ENCODE peak calls at places on chromosomes 12 and 14, in ten cellular contexts. One of them, this sample, is unnamed.

GRCh38 chr12:20493924-20494323 is 125.6 kb downstream of the PDE3A start:
- DNase-seq in activated CD8-positive, alpha-beta T cell treated with anti-CD3 and anti-CD28 coated beads for 36 hours: no peak
- DNase-seq in WERI-Rb-1: no peak
- DNase-seq in gastrocnemius medialis: no peak
- DNase-seq in activated naive CD8-positive, alpha-beta T cell treated with anti-CD3 and anti-CD28 coated beads, Interleukin-2, amount 10 ng/mL, durations not matched to agents 7 days and 5 days: no peak
- DNase-seq in CD4-positive, alpha-beta memory T cell: no peak
- DNase-seq in iris pigment epithelial cell: peak
- DNase-seq in OCI-LY7: no peak
- DNase-seq in astrocyte of the cerebellum: no peak
- DNase-seq in aorta: no peak
- DNase-seq in this sample: no peak

GRCh38 chr14:22221508-22221907 is 367.5 kb downstream of the DAD1 start:
- DNase-seq in activated CD8-positive, alpha-beta T cell treated with anti-CD3 and anti-CD28 coated beads for 36 hours: no peak
- DNase-seq in WERI-Rb-1: no peak
- DNase-seq in gastrocnemius medialis: no peak
- DNase-seq in activated naive CD8-positive, alpha-beta T cell treated with anti-CD3 and anti-CD28 coated beads, Interleukin-2, amount 10 ng/mL, durations not matched to agents 7 days and 5 days: no peak
- DNase-seq in CD4-positive, alpha-beta memory T cell: no peak
- DNase-seq in iris pigment epithelial cell: peak
- DNase-seq in OCI-LY7: peak
- DNase-seq in astrocyte of the cerebellum: no peak
- DNase-seq in aorta: no peak
- DNase-seq in this sample: no peak

GRCh38 chr12:524167-524951 is 64.6 kb downstream of the B4GALNT3 start:
- DNase-seq in activated CD8-positive, alpha-beta T cell treated with anti-CD3 and anti-CD28 coated beads for 36 hours: no peak
- DNase-seq in WERI-Rb-1: no peak
- DNase-seq in gastrocnemius medialis: no peak
- DNase-seq in activated naive CD8-positive, alpha-beta T cell treated with anti-CD3 and anti-CD28 coated beads, Interleukin-2, amount 10 ng/mL, durations not matched to agents 7 days and 5 days: no peak
- DNase-seq in CD4-positive, alpha-beta memory T cell: no peak
- DNase-seq in iris pigment epithelial cell: peak
- DNase-seq in OCI-LY7: no peak
- DNase-seq in astrocyte of the cerebellum: no peak
- DNase-seq in aorta: no peak
- DNase-seq in this sample: peak

GRCh38 chr12:6182279-6182898 is 17.8 kb upstream of the CD9 start:
- DNase-seq in activated CD8-positive, alpha-beta T cell treated with anti-CD3 and anti-CD28 coated beads for 36 hours: no peak
- DNase-seq in WERI-Rb-1: no peak
- DNase-seq in gastrocnemius medialis: no peak
- DNase-seq in activated naive CD8-positive, alpha-beta T cell treated with anti-CD3 and anti-CD28 coated beads, Interleukin-2, amount 10 ng/mL, durations not matched to agents 7 days and 5 days: no peak
- DNase-seq in CD4-positive, alpha-beta memory T cell: no peak
- DNase-seq in iris pigment epithelial cell: peak
- DNase-seq in OCI-LY7: no peak
- DNase-seq in astrocyte of the cerebellum: no peak
- DNase-seq in aorta: peak
- DNase-seq in this sample: peak

GRCh38 chr14:96581902-96582640 is 79.9 kb downstream of the PAPOLA start:
- DNase-seq in activated CD8-positive, alpha-beta T cell treated with anti-CD3 and anti-CD28 coated beads for 36 hours: no peak
- DNase-seq in WERI-Rb-1: no peak
- DNase-seq in gastrocnemius medialis: no peak
- DNase-seq in activated naive CD8-positive, alpha-beta T cell treated with anti-CD3 and anti-CD28 coated beads, Interleukin-2, amount 10 ng/mL, durations not matched to agents 7 days and 5 days: no peak
- DNase-seq in CD4-positive, alpha-beta memory T cell: no peak
- DNase-seq in iris pigment epithelial cell: no peak
- DNase-seq in OCI-LY7: no peak
- DNase-seq in astrocyte of the cerebellum: no peak
- DNase-seq in aorta: no peak
- DNase-seq in this sample: peak

GRCh38 chr14:97387252-97387882 is 590.2 kb downstream of the VRK1 start:
- DNase-seq in activated CD8-positive, alpha-beta T cell treated with anti-CD3 and anti-CD28 coated beads for 36 hours: no peak
- DNase-seq in WERI-Rb-1: no peak
- DNase-seq in gastrocnemius medialis: no peak
- DNase-seq in activated naive CD8-positive, alpha-beta T cell treated with anti-CD3 and anti-CD28 coated beads, Interleukin-2, amount 10 ng/mL, durations not matched to agents 7 days and 5 days: no peak
- DNase-seq in CD4-positive, alpha-beta memory T cell: no peak
- DNase-seq in iris pigment epithelial cell: no peak
- DNase-seq in OCI-LY7: no peak
- DNase-seq in astrocyte of the cerebellum: no peak
- DNase-seq in aorta: no peak
- DNase-seq in this sample: no peak

GRCh38 chr12:7108928-7109920 is at the start of gene C1RL:
- DNase-seq in activated CD8-positive, alpha-beta T cell treated with anti-CD3 and anti-CD28 coated beads for 36 hours: peak
- DNase-seq in WERI-Rb-1: peak
- DNase-seq in gastrocnemius medialis: peak
- DNase-seq in activated naive CD8-positive, alpha-beta T cell treated with anti-CD3 and anti-CD28 coated beads, Interleukin-2, amount 10 ng/mL, durations not matched to agents 7 days and 5 days: peak
- DNase-seq in CD4-positive, alpha-beta memory T cell: peak
- DNase-seq in iris pigment epithelial cell: peak
- DNase-seq in OCI-LY7: peak
- DNase-seq in astrocyte of the cerebellum: peak
- DNase-seq in aorta: peak
- DNase-seq in this sample: peak

GRCh38 chr14:72605921-72606220 is 288.0 kb downstream of the DPF3 start:
- DNase-seq in activated CD8-positive, alpha-beta T cell treated with anti-CD3 and anti-CD28 coated beads for 36 hours: no peak
- DNase-seq in WERI-Rb-1: no peak
- DNase-seq in gastrocnemius medialis: no peak
- DNase-seq in activated naive CD8-positive, alpha-beta T cell treated with anti-CD3 and anti-CD28 coated beads, Interleukin-2, amount 10 ng/mL, durations not matched to agents 7 days and 5 days: no peak
- DNase-seq in CD4-positive, alpha-beta memory T cell: no peak
- DNase-seq in iris pigment epithelial cell: no peak
- DNase-seq in OCI-LY7: no peak
- DNase-seq in astrocyte of the cerebellum: no peak
- DNase-seq in aorta: no peak
- DNase-seq in this sample: no peak

GRCh38 chr14:102565331-102565887 is 27.0 kb upstream of the RCOR1 start:
- DNase-seq in activated CD8-positive, alpha-beta T cell treated with anti-CD3 and anti-CD28 coated beads for 36 hours: no peak
- DNase-seq in WERI-Rb-1: no peak
- DNase-seq in gastrocnemius medialis: no peak
- DNase-seq in activated naive CD8-positive, alpha-beta T cell treated with anti-CD3 and anti-CD28 coated beads, Interleukin-2, amount 10 ng/mL, durations not matched to agents 7 days and 5 days: no peak
- DNase-seq in CD4-positive, alpha-beta memory T cell: no peak
- DNase-seq in iris pigment epithelial cell: no peak
- DNase-seq in OCI-LY7: peak
- DNase-seq in astrocyte of the cerebellum: no peak
- DNase-seq in aorta: no peak
- DNase-seq in this sample: no peak

GRCh38 chr14:105852378-105853088 is 326.1 kb downstream of the TMEM121 start:
- DNase-seq in activated CD8-positive, alpha-beta T cell treated with anti-CD3 and anti-CD28 coated beads for 36 hours: no peak
- DNase-seq in WERI-Rb-1: no peak
- DNase-seq in gastrocnemius medialis: no peak
- DNase-seq in activated naive CD8-positive, alpha-beta T cell treated with anti-CD3 and anti-CD28 coated beads, Interleukin-2, amount 10 ng/mL, durations not matched to agents 7 days and 5 days: no peak
- DNase-seq in CD4-positive, alpha-beta memory T cell: no peak
- DNase-seq in iris pigment epithelial cell: no peak
- DNase-seq in OCI-LY7: peak
- DNase-seq in astrocyte of the cerebellum: no peak
- DNase-seq in aorta: no peak
- DNase-seq in this sample: peak

GRCh38 chr12:80218925-80219714 is 119.8 kb downstream of the OTOGL start:
- DNase-seq in activated CD8-positive, alpha-beta T cell treated with anti-CD3 and anti-CD28 coated beads for 36 hours: no peak
- DNase-seq in WERI-Rb-1: no peak
- DNase-seq in gastrocnemius medialis: no peak
- DNase-seq in activated naive CD8-positive, alpha-beta T cell treated with anti-CD3 and anti-CD28 coated beads, Interleukin-2, amount 10 ng/mL, durations not matched to agents 7 days and 5 days: no peak
- DNase-seq in CD4-positive, alpha-beta memory T cell: no peak
- DNase-seq in iris pigment epithelial cell: no peak
- DNase-seq in OCI-LY7: no peak
- DNase-seq in astrocyte of the cerebellum: no peak
- DNase-seq in aorta: no peak
- DNase-seq in this sample: no peak

GRCh38 chr12:5166976-5167375 is 123.3 kb downstream of the KCNA5 start:
- DNase-seq in activated CD8-positive, alpha-beta T cell treated with anti-CD3 and anti-CD28 coated beads for 36 hours: no peak
- DNase-seq in WERI-Rb-1: no peak
- DNase-seq in gastrocnemius medialis: no peak
- DNase-seq in activated naive CD8-positive, alpha-beta T cell treated with anti-CD3 and anti-CD28 coated beads, Interleukin-2, amount 10 ng/mL, durations not matched to agents 7 days and 5 days: no peak
- DNase-seq in CD4-positive, alpha-beta memory T cell: no peak
- DNase-seq in iris pigment epithelial cell: peak
- DNase-seq in OCI-LY7: no peak
- DNase-seq in astrocyte of the cerebellum: peak
- DNase-seq in aorta: no peak
- DNase-seq in this sample: no peak

GRCh38 chr12:103957865-103958388 is 7.7 kb upstream of the TDG start:
- DNase-seq in activated CD8-positive, alpha-beta T cell treated with anti-CD3 and anti-CD28 coated beads for 36 hours: no peak
- DNase-seq in WERI-Rb-1: no peak
- DNase-seq in gastrocnemius medialis: no peak
- DNase-seq in activated naive CD8-positive, alpha-beta T cell treated with anti-CD3 and anti-CD28 coated beads, Interleukin-2, amount 10 ng/mL, durations not matched to agents 7 days and 5 days: no peak
- DNase-seq in CD4-positive, alpha-beta memory T cell: no peak
- DNase-seq in iris pigment epithelial cell: no peak
- DNase-seq in OCI-LY7: no peak
- DNase-seq in astrocyte of the cerebellum: no peak
- DNase-seq in aorta: no peak
- DNase-seq in this sample: no peak

GRCh38 chr14:81471062-81471461 is 62.6 kb downstream of the SEL1L start:
- DNase-seq in activated CD8-positive, alpha-beta T cell treated with anti-CD3 and anti-CD28 coated beads for 36 hours: peak
- DNase-seq in WERI-Rb-1: no peak
- DNase-seq in gastrocnemius medialis: no peak
- DNase-seq in activated naive CD8-positive, alpha-beta T cell treated with anti-CD3 and anti-CD28 coated beads, Interleukin-2, amount 10 ng/mL, durations not matched to agents 7 days and 5 days: no peak
- DNase-seq in CD4-positive, alpha-beta memory T cell: no peak
- DNase-seq in iris pigment epithelial cell: no peak
- DNase-seq in OCI-LY7: peak
- DNase-seq in astrocyte of the cerebellum: no peak
- DNase-seq in aorta: no peak
- DNase-seq in this sample: no peak

GRCh38 chr14:101965145-101965531 is 765 bp downstream of the DYNC1H1 start:
- DNase-seq in activated CD8-positive, alpha-beta T cell treated with anti-CD3 and anti-CD28 coated beads for 36 hours: peak
- DNase-seq in WERI-Rb-1: peak
- DNase-seq in gastrocnemius medialis: peak
- DNase-seq in activated naive CD8-positive, alpha-beta T cell treated with anti-CD3 and anti-CD28 coated beads, Interleukin-2, amount 10 ng/mL, durations not matched to agents 7 days and 5 days: peak
- DNase-seq in CD4-positive, alpha-beta memory T cell: peak
- DNase-seq in iris pigment epithelial cell: peak
- DNase-seq in OCI-LY7: peak
- DNase-seq in astrocyte of the cerebellum: peak
- DNase-seq in aorta: peak
- DNase-seq in this sample: peak

GRCh38 chr12:47843226-47843980 is 23.7 kb upstream of the HDAC7 start:
- DNase-seq in activated CD8-positive, alpha-beta T cell treated with anti-CD3 and anti-CD28 coated beads for 36 hours: no peak
- DNase-seq in WERI-Rb-1: peak
- DNase-seq in gastrocnemius medialis: no peak
- DNase-seq in activated naive CD8-positive, alpha-beta T cell treated with anti-CD3 and anti-CD28 coated beads, Interleukin-2, amount 10 ng/mL, durations not matched to agents 7 days and 5 days: no peak
- DNase-seq in CD4-positive, alpha-beta memory T cell: no peak
- DNase-seq in iris pigment epithelial cell: no peak
- DNase-seq in OCI-LY7: no peak
- DNase-seq in astrocyte of the cerebellum: no peak
- DNase-seq in aorta: no peak
- DNase-seq in this sample: no peak

GRCh38 chr12:59886131-59886751 is 290.4 kb downstream of the SLC16A7 start:
- DNase-seq in activated CD8-positive, alpha-beta T cell treated with anti-CD3 and anti-CD28 coated beads for 36 hours: no peak
- DNase-seq in WERI-Rb-1: no peak
- DNase-seq in gastrocnemius medialis: no peak
- DNase-seq in activated naive CD8-positive, alpha-beta T cell treated with anti-CD3 and anti-CD28 coated beads, Interleukin-2, amount 10 ng/mL, durations not matched to agents 7 days and 5 days: no peak
- DNase-seq in CD4-positive, alpha-beta memory T cell: no peak
- DNase-seq in iris pigment epithelial cell: peak
- DNase-seq in OCI-LY7: no peak
- DNase-seq in astrocyte of the cerebellum: no peak
- DNase-seq in aorta: no peak
- DNase-seq in this sample: no peak

GRCh38 chr12:52079576-52080402 is at the start of gene SMIM41:
- DNase-seq in activated CD8-positive, alpha-beta T cell treated with anti-CD3 and anti-CD28 coated beads for 36 hours: no peak
- DNase-seq in WERI-Rb-1: no peak
- DNase-seq in gastrocnemius medialis: no peak
- DNase-seq in activated naive CD8-positive, alpha-beta T cell treated with anti-CD3 and anti-CD28 coated beads, Interleukin-2, amount 10 ng/mL, durations not matched to agents 7 days and 5 days: no peak
- DNase-seq in CD4-positive, alpha-beta memory T cell: no peak
- DNase-seq in iris pigment epithelial cell: no peak
- DNase-seq in OCI-LY7: no peak
- DNase-seq in astrocyte of the cerebellum: no peak
- DNase-seq in aorta: peak
- DNase-seq in this sample: no peak

GRCh38 chr12:43278268-43278832 is 273.7 kb downstream of the ADAMTS20 start:
- DNase-seq in activated CD8-positive, alpha-beta T cell treated with anti-CD3 and anti-CD28 coated beads for 36 hours: no peak
- DNase-seq in WERI-Rb-1: no peak
- DNase-seq in gastrocnemius medialis: no peak
- DNase-seq in activated naive CD8-positive, alpha-beta T cell treated with anti-CD3 and anti-CD28 coated beads, Interleukin-2, amount 10 ng/mL, durations not matched to agents 7 days and 5 days: no peak
- DNase-seq in CD4-positive, alpha-beta memory T cell: no peak
- DNase-seq in iris pigment epithelial cell: no peak
- DNase-seq in OCI-LY7: peak
- DNase-seq in astrocyte of the cerebellum: no peak
- DNase-seq in aorta: no peak
- DNase-seq in this sample: peak

GRCh38 chr12:51847830-51848727 is at the start of gene FIGNL2:
- DNase-seq in activated CD8-positive, alpha-beta T cell treated with anti-CD3 and anti-CD28 coated beads for 36 hours: no peak
- DNase-seq in WERI-Rb-1: peak
- DNase-seq in gastrocnemius medialis: no peak
- DNase-seq in activated naive CD8-positive, alpha-beta T cell treated with anti-CD3 and anti-CD28 coated beads, Interleukin-2, amount 10 ng/mL, durations not matched to agents 7 days and 5 days: no peak
- DNase-seq in CD4-positive, alpha-beta memory T cell: no peak
- DNase-seq in iris pigment epithelial cell: no peak
- DNase-seq in OCI-LY7: no peak
- DNase-seq in astrocyte of the cerebellum: no peak
- DNase-seq in aorta: no peak
- DNase-seq in this sample: peak

GRCh38 chr14:105340821-105341408 is 26.4 kb downstream of the PACS2 start:
- DNase-seq in activated CD8-positive, alpha-beta T cell treated with anti-CD3 and anti-CD28 coated beads for 36 hours: no peak
- DNase-seq in WERI-Rb-1: no peak
- DNase-seq in gastrocnemius medialis: no peak
- DNase-seq in activated naive CD8-positive, alpha-beta T cell treated with anti-CD3 and anti-CD28 coated beads, Interleukin-2, amount 10 ng/mL, durations not matched to agents 7 days and 5 days: no peak
- DNase-seq in CD4-positive, alpha-beta memory T cell: no peak
- DNase-seq in iris pigment epithelial cell: no peak
- DNase-seq in OCI-LY7: no peak
- DNase-seq in astrocyte of the cerebellum: no peak
- DNase-seq in aorta: no peak
- DNase-seq in this sample: no peak

GRCh38 chr12:96719671-96720362 is 187.2 kb upstream of the NEDD1 start:
- DNase-seq in activated CD8-positive, alpha-beta T cell treated with anti-CD3 and anti-CD28 coated beads for 36 hours: peak
- DNase-seq in WERI-Rb-1: no peak
- DNase-seq in gastrocnemius medialis: no peak
- DNase-seq in activated naive CD8-positive, alpha-beta T cell treated with anti-CD3 and anti-CD28 coated beads, Interleukin-2, amount 10 ng/mL, durations not matched to agents 7 days and 5 days: no peak
- DNase-seq in CD4-positive, alpha-beta memory T cell: peak
- DNase-seq in iris pigment epithelial cell: peak
- DNase-seq in OCI-LY7: peak
- DNase-seq in astrocyte of the cerebellum: no peak
- DNase-seq in aorta: no peak
- DNase-seq in this sample: peak

GRCh38 chr14:95774265-95775160 is 60.6 kb upstream of the TCL1A start:
- DNase-seq in activated CD8-positive, alpha-beta T cell treated with anti-CD3 and anti-CD28 coated beads for 36 hours: peak
- DNase-seq in WERI-Rb-1: peak
- DNase-seq in gastrocnemius medialis: no peak
- DNase-seq in activated naive CD8-positive, alpha-beta T cell treated with anti-CD3 and anti-CD28 coated beads, Interleukin-2, amount 10 ng/mL, durations not matched to agents 7 days and 5 days: peak
- DNase-seq in CD4-positive, alpha-beta memory T cell: peak
- DNase-seq in iris pigment epithelial cell: peak
- DNase-seq in OCI-LY7: peak
- DNase-seq in astrocyte of the cerebellum: peak
- DNase-seq in aorta: no peak
- DNase-seq in this sample: peak

GRCh38 chr12:7750350-7750749 is 3.2 kb upstream of the CLEC4C start:
- DNase-seq in activated CD8-positive, alpha-beta T cell treated with anti-CD3 and anti-CD28 coated beads for 36 hours: no peak
- DNase-seq in WERI-Rb-1: peak
- DNase-seq in gastrocnemius medialis: no peak
- DNase-seq in activated naive CD8-positive, alpha-beta T cell treated with anti-CD3 and anti-CD28 coated beads, Interleukin-2, amount 10 ng/mL, durations not matched to agents 7 days and 5 days: no peak
- DNase-seq in CD4-positive, alpha-beta memory T cell: no peak
- DNase-seq in iris pigment epithelial cell: no peak
- DNase-seq in OCI-LY7: no peak
- DNase-seq in astrocyte of the cerebellum: no peak
- DNase-seq in aorta: no peak
- DNase-seq in this sample: no peak

GRCh38 chr12:106112094-106112822 is 26.5 kb downstream of the NUAK1 start:
- DNase-seq in activated CD8-positive, alpha-beta T cell treated with anti-CD3 and anti-CD28 coated beads for 36 hours: no peak
- DNase-seq in WERI-Rb-1: no peak
- DNase-seq in gastrocnemius medialis: no peak
- DNase-seq in activated naive CD8-positive, alpha-beta T cell treated with anti-CD3 and anti-CD28 coated beads, Interleukin-2, amount 10 ng/mL, durations not matched to agents 7 days and 5 days: no peak
- DNase-seq in CD4-positive, alpha-beta memory T cell: no peak
- DNase-seq in iris pigment epithelial cell: peak
- DNase-seq in OCI-LY7: no peak
- DNase-seq in astrocyte of the cerebellum: no peak
- DNase-seq in aorta: no peak
- DNase-seq in this sample: peak

GRCh38 chr12:90854136-90854689 is 100.8 kb downstream of the CCER1 start:
- DNase-seq in activated CD8-positive, alpha-beta T cell treated with anti-CD3 and anti-CD28 coated beads for 36 hours: peak
- DNase-seq in WERI-Rb-1: peak
- DNase-seq in gastrocnemius medialis: no peak
- DNase-seq in activated naive CD8-positive, alpha-beta T cell treated with anti-CD3 and anti-CD28 coated beads, Interleukin-2, amount 10 ng/mL, durations not matched to agents 7 days and 5 days: no peak
- DNase-seq in CD4-positive, alpha-beta memory T cell: no peak
- DNase-seq in iris pigment epithelial cell: peak
- DNase-seq in OCI-LY7: peak
- DNase-seq in astrocyte of the cerebellum: peak
- DNase-seq in aorta: no peak
- DNase-seq in this sample: peak

This sample was measured in NCI-H69.